ENCODE peak calls at places on chromosomes 7 and 10, in four cellular contexts. R is RWPE1, G is AG08396, I is LoVo. A is an unnamed sample.

GRCh38 chr10:14583252-14583651 is 191.4 kb downstream of the FAM107B start:
- DNase-seq in G (no peak), I (no peak), R (no peak), A (no peak)

GRCh38 chr7:156496491-156497264 is 143.9 kb upstream of the RNF32 start:
- DNase-seq in I (no peak), G (no peak), R (no peak), A (no peak)

GRCh38 chr10:26725837-26726727 is 28.6 kb downstream of the PDSS1 start:
- DNase-seq in R (peak), I (peak), G (peak), A (no peak)

GRCh38 chr10:130018253-130018652 is 54.2 kb upstream of the EBF3 start:
- DNase-seq in G (peak), I (no peak), R (peak), A (no peak)

GRCh38 chr7:86598721-86599120 is 45.0 kb upstream of the GRM3 start:
- DNase-seq in G (no peak), I (no peak), R (no peak), A (no peak)

GRCh38 chr10:27822286-27822685 is 76.7 kb upstream of the MKX start:
- DNase-seq in I (no peak), G (peak), R (no peak), A (peak)

GRCh38 chr10:58209669-58210068 is 58.0 kb downstream of the IPMK start:
- DNase-seq in R (no peak), I (no peak), G (no peak), A (no peak)

GRCh38 chr7:26233902-26234511 is 32.5 kb downstream of the CBX3 start:
- DNase-seq in I (no peak), G (no peak), R (no peak), A (no peak)

GRCh38 chr10:80964955-80965614 is 427.4 kb downstream of the SH2D4B start:
- DNase-seq in G (no peak), R (no peak), I (no peak), A (no peak)

GRCh38 chr7:128067983-128068382 is 36.7 kb upstream of the LRRC4 start:
- DNase-seq in I (no peak), G (no peak), R (no peak), A (no peak)

GRCh38 chr7:30980194-30980593 is 16.4 kb downstream of the GHRHR start:
- DNase-seq in I (no peak), G (no peak), R (no peak), A (no peak)

GRCh38 chr7:101555921-101556275 is 73.2 kb downstream of the MYL10 start:
- DNase-seq in R (no peak), I (no peak), G (peak), A (no peak)

GRCh38 chr10:79239930-79240713 is 107.1 kb upstream of the PPIF start:
- DNase-seq in R (no peak), G (no peak), I (no peak), A (no peak)

GRCh38 chr7:4824120-4824775 is 37.6 kb downstream of the PAPOLB start:
- DNase-seq in R (no peak), G (no peak), I (no peak), A (no peak)

GRCh38 chr7:141265668-141266067 is 191.8 kb downstream of the TMEM178B start:
- DNase-seq in G (no peak), I (no peak), R (no peak), A (no peak)

GRCh38 chr7:123126691-123127090 is 73.1 kb downstream of the SLC13A1 start:
- DNase-seq in G (no peak), I (no peak), R (no peak), A (no peak)

GRCh38 chr10:43427166-43427825 is 9.6 kb upstream of the ZNF487 start:
- DNase-seq in I (no peak), G (no peak), R (no peak), A (no peak)

GRCh38 chr7:39035156-39035555 is 57.4 kb downstream of the POU6F2 start:
- DNase-seq in R (no peak), I (no peak), G (no peak), A (no peak)

GRCh38 chr10:43965033-43965917 is 316.6 kb upstream of the ZNF32 start:
- DNase-seq in I (no peak), R (no peak), G (no peak), A (peak)

GRCh38 chr7:156466955-156467625 is 173.5 kb upstream of the RNF32 start:
- DNase-seq in I (no peak), G (no peak), R (no peak), A (no peak)

GRCh38 chr7:130930260-130930659 is 196.3 kb upstream of the KLF14 start:
- DNase-seq in G (no peak), R (no peak), I (no peak), A (no peak)

GRCh38 chr7:30831227-30831626 is 60.0 kb downstream of the MINDY4 start:
- DNase-seq in I (no peak), G (no peak), R (no peak), A (no peak)

GRCh38 chr10:100528885-100529472 is 692 bp downstream of the NDUFB8 start:
- DNase-seq in I (no peak), R (no peak), G (no peak), A (no peak)

GRCh38 chr10:12631787-12632562 is 282.6 kb downstream of the CAMK1D start:
- DNase-seq in R (no peak), G (no peak), I (peak), A (no peak)

GRCh38 chr10:129305046-129305445 is 162.0 kb upstream of the MGMT start:
- DNase-seq in G (no peak), I (no peak), R (peak), A (no peak)

GRCh38 chr7:70765651-70766050 is 366.3 kb upstream of the GALNT17 start:
- DNase-seq in I (no peak), G (no peak), R (no peak), A (no peak)

GRCh38 chr10:107618461-107619093 is 454.1 kb upstream of the SORCS1 start:
- DNase-seq in R (no peak), G (no peak), I (no peak), A (no peak)

GRCh38 chr7:151068069-151068773 is 8.8 kb downstream of the SLC4A2 start:
- DNase-seq in I (no peak), R (no peak), G (no peak), A (no peak)

GRCh38 chr7:970744-971143 is 4.6 kb downstream of the COX19 start:
- DNase-seq in I (no peak), R (no peak), G (no peak), A (no peak)

GRCh38 chr7:2016021-2016631 is 216.6 kb downstream of the MAD1L1 start:
- DNase-seq in G (no peak), R (no peak), I (no peak), A (no peak)

GRCh38 chr10:123165445-123166072 is 11.4 kb downstream of the BUB3 start:
- DNase-seq in G (no peak), I (no peak), R (no peak), A (no peak)